ENCODE peak calls at places on chromosomes 11 and 22, in five cellular contexts. R, I, P, H and N are unnamed samples.

GRCh38 chr11:69978841-69979614 is 99.1 kb upstream of the ANO1 start:
- DNase-seq in R (no peak), I (no peak), P (no peak), H (no peak), N (no peak)

GRCh38 chr22:42962295-42963230 is 52.4 kb downstream of the PACSIN2 start:
- DNase-seq in R (peak; percentile 40), I (no peak), P (peak; percentile 32), H (peak; percentile 87), N (no peak)

GRCh38 chr22:44701187-44701586 is 817 bp upstream of the PRR5 start:
- DNase-seq in R (no peak), I (no peak), P (no peak), H (no peak), N (no peak)

GRCh38 chr22:35175392-35175791 is 81.9 kb upstream of the HMGXB4 start:
- DNase-seq in R (no peak), I (no peak), P (no peak), H (no peak), N (no peak)

GRCh38 chr11:20362481-20362880 is 1.0 kb upstream of the HTATIP2 start:
- DNase-seq in R (no peak), I (no peak), P (no peak), H (no peak), N (no peak)

GRCh38 chr22:46010177-46010867 is 33.4 kb upstream of the WNT7B start:
- DNase-seq in R (no peak), I (no peak), P (peak; percentile 11), H (peak; percentile 13), N (no peak)

GRCh38 chr11:106585061-106585460 is 433.2 kb downstream of the GUCY1A2 start:
- DNase-seq in R (no peak), I (no peak), P (no peak), H (no peak), N (no peak)

GRCh38 chr11:119055901-119056300 is 1.1 kb downstream of the HYOU1 start:
- DNase-seq in R (no peak), I (peak; percentile 42), P (no peak), H (no peak), N (no peak)

GRCh38 chr22:39727541-39727940 is 157.0 kb downstream of the CACNA1I start:
- DNase-seq in R (no peak), I (no peak), P (peak; percentile 55), H (peak; percentile 51), N (no peak)

GRCh38 chr11:70536051-70536877 is 137.9 kb downstream of the CTTN start:
- DNase-seq in R (no peak), I (no peak), P (no peak), H (peak; percentile 26), N (peak; percentile 40)

GRCh38 chr11:35357893-35358292 is 61.5 kb downstream of the SLC1A2 start:
- DNase-seq in R (no peak), I (no peak), P (no peak), H (no peak), N (no peak)
- TF ChIP-seq CTCF in R (no peak), I (no peak), P (no peak), H (no peak), N (no peak)

GRCh38 chr22:20032407-20032991 is 11.6 kb downstream of the TANGO2 start:
- DNase-seq in R (peak; percentile 42), I (no peak), P (no peak), H (no peak), N (no peak)
- TF ChIP-seq POLR2A in R (no peak), I (no peak), P (no peak), H (no peak), N (no peak)

GRCh38 chr11:57324154-57324885 is 432 bp downstream of the TNKS1BP1 start:
- DNase-seq in R (peak; percentile 33), I (no peak), P (peak; percentile 67), H (peak; percentile 61), N (peak; percentile 56)

GRCh38 chr11:57322881-57323467 is 1.8 kb downstream of the TNKS1BP1 start:
- DNase-seq in R (no peak), I (no peak), P (no peak), H (no peak), N (no peak)

GRCh38 chr11:57321996-57322880 is 2.5 kb downstream of the TNKS1BP1 start:
- DNase-seq in R (peak; percentile 88), I (peak; percentile 77), P (peak; percentile 97), H (peak; percentile 80), N (peak; percentile 90)

GRCh38 chr11:57324886-57325734 is at the start of gene TNKS1BP1:
- DNase-seq in R (peak; percentile 98), I (peak; percentile 86), P (peak; percentile 98), H (peak; percentile 98), N (peak; percentile 98)

GRCh38 chr11:57323503-57324153 is 1.1 kb downstream of the TNKS1BP1 start:
- DNase-seq in R (no peak), I (no peak), P (no peak), H (no peak), N (no peak)
- TF ChIP-seq CTCF in R (no peak), I (no peak), P (no peak), H (no peak), N (no peak)

GRCh38 chr11:587978-588380 is 11.7 kb downstream of the PHRF1 start:
- DNase-seq in R (no peak), I (no peak), P (peak; percentile 97), H (peak; percentile 81), N (peak; percentile 94)

GRCh38 chr11:590997-591396 is 14.7 kb downstream of the PHRF1 start:
- DNase-seq in R (no peak), I (no peak), P (no peak), H (no peak), N (no peak)

GRCh38 chr11:587546-587945 is 11.3 kb downstream of the PHRF1 start:
- DNase-seq in R (no peak), I (no peak), P (no peak), H (no peak), N (no peak)

GRCh38 chr11:592501-592900 is 16.2 kb downstream of the PHRF1 start:
- DNase-seq in R (no peak), I (no peak), P (no peak), H (no peak), N (no peak)

GRCh38 chr11:589798-590197 is 13.5 kb downstream of the PHRF1 start:
- DNase-seq in R (no peak), I (no peak), P (no peak), H (no peak), N (no peak)
- TF ChIP-seq POLR2A in R (no peak), I (no peak), P (no peak), H (no peak), N (no peak)

DNA sequence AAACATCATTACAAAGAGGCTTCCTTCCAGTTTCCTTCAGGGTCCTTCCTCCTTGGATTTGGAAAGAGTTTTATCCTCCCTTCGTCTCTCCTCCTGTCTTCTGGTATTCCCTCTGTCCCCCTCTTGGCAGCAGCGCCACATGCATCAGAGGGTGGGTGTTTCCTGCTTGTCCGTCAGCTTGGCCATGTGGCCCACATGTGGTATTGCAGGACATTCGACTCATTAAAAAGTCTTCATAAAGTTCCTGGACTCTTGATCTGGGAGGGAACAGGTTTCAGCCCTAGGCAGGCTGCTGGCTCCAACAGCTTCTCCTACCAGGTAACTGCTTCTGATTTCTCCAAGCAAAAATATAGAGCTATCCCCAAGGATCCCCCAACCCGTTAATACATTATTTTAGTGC is 189.8 kb downstream of the CSNK2A3 start:
- DNase-seq in R (no peak), I (peak; percentile 10), P (no peak), H (no peak), N (no peak)
- TF ChIP-seq CTCF in R (peak; percentile 21), I (no peak), P (no peak), H (no peak), N (no peak)

GRCh38 chr11:66478823-66479740 is 1.2 kb upstream of the DPP3 start:
- DNase-seq in R (peak; percentile 50), I (peak; percentile 27), P (peak; percentile 57), H (no peak), N (peak; percentile 48)

GRCh38 chr11:66479741-66480115 is 506 bp upstream of the DPP3 start:
- DNase-seq in R (no peak), I (no peak), P (no peak), H (peak; percentile 65), N (no peak)

GRCh38 chr11:66477256-66478201 is 2.7 kb upstream of the DPP3 start:
- DNase-seq in R (no peak), I (no peak), P (no peak), H (no peak), N (no peak)

GRCh38 chr11:66476841-66477251 is 3.4 kb upstream of the DPP3 start:
- DNase-seq in R (no peak), I (no peak), P (no peak), H (no peak), N (no peak)

GRCh38 chr11:66480116-66480938 is at the start of gene DPP3:
- DNase-seq in R (peak; percentile 99), I (peak; percentile 91), P (peak; percentile 98), H (peak; percentile 99), N (peak; percentile 98)
- TF ChIP-seq POLR2A in R (no peak), I (peak; percentile 66), P (peak; percentile 96), H (peak; percentile 96), N (peak; percentile 94)

DNA sequence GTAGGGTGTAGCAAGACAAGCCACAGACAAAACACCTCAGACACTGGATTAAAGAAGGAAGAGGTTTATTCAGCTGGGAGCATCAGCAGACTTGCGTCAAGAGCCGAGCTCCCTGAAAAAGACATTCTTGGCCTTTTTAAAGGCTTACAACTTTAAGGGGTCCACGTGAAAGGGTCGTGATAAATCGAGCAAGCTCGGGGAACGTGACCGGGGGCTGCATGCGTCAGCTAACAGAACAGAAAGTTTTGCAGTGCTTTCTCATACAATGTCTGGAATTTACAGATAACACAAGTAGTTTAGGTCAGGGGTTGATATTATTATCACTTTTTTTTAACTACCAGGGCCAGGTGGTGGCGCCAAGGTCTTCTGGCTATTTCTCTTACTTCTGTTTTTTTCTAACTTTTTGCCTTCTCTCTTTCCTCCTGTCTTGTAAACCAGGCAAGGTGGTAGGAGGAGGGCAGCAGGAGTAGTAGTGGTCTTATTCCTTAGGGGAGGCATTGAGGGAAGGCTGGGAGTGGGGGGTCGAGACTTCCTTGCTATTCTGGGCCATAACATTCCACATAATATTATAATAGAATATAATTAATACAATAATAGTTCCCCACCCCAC is 631 bp upstream of the ALDH3B1 start:
- DNase-seq in R (no peak), I (no peak), P (peak; percentile 58), H (no peak), N (peak; percentile 24)
- TF ChIP-seq CTCF in R (no peak), I (no peak), P (no peak), H (no peak), N (no peak)

GRCh38 chr11:61961570-61962212 is 5.7 kb downstream of the FTH1 start:
- DNase-seq in R (peak; percentile 67), I (no peak), P (peak; percentile 56), H (peak; percentile 81), N (no peak)

GRCh38 chr11:61964941-61965282 is 2.5 kb downstream of the FTH1 start:
- DNase-seq in R (no peak), I (no peak), P (peak; percentile 4), H (no peak), N (no peak)

GRCh38 chr11:61963282-61964057 is 4.0 kb downstream of the FTH1 start:
- DNase-seq in R (no peak), I (no peak), P (peak; percentile 32), H (peak; percentile 47), N (peak; percentile 51)

GRCh38 chr11:61962213-61963015 is 5.0 kb downstream of the FTH1 start:
- DNase-seq in R (no peak), I (no peak), P (peak; percentile 10), H (no peak), N (no peak)

GRCh38 chr11:61963016-61963281 is 4.5 kb downstream of the FTH1 start:
- DNase-seq in R (no peak), I (no peak), P (no peak), H (peak; percentile 57), N (peak; percentile 34)
- TF ChIP-seq POLR2A in R (no peak), I (peak; percentile 13), P (peak; percentile 54), H (peak; percentile 43), N (no peak)